ENCODE peak calls at places on chromosomes 12 and 14, in ten cellular contexts. R, A, Q, G, P, W, D, J, C and Z are unnamed samples.

GRCh38 chr12:34292736-34293625 is 270.7 kb downstream of the ALG10 start:
- DNase-seq in R (no peak), A (no peak), Q (no peak), G (no peak), P (peak; percentile 47), W (no peak), D (no peak), J (peak; percentile 1), C (no peak), Z (no peak)

GRCh38 chr14:20219033-20219432 is 4.5 kb upstream of the OR11H6 start:
- DNase-seq in R (no peak), A (no peak), Q (no peak), G (no peak), P (no peak), W (no peak), D (no peak), J (no peak), C (no peak), Z (no peak)

GRCh38 chr14:41457393-41457792 is 149.3 kb upstream of the LRFN5 start:
- DNase-seq in R (no peak), A (no peak), Q (no peak), G (no peak), P (no peak), W (no peak), D (no peak), J (no peak), C (no peak), Z (no peak)

GRCh38 chr12:57242691-57243454 is 8.1 kb downstream of the STAC3 start:
- DNase-seq in R (peak; percentile 83), A (peak; percentile 80), Q (peak; percentile 61), G (peak; percentile 89), P (peak; percentile 89), W (no peak), D (no peak), J (peak; percentile 72), C (peak; percentile 58), Z (peak; percentile 74)

GRCh38 chr12:11922361-11922760 is 148.4 kb upstream of the BCL2L14 start:
- DNase-seq in R (no peak), A (no peak), Q (no peak), G (no peak), P (no peak), W (no peak), D (no peak), J (no peak), C (no peak), Z (no peak)

GRCh38 chr14:79949906-79950305 is 261.4 kb downstream of the DIO2 start:
- DNase-seq in R (no peak), A (no peak), Q (no peak), G (no peak), P (no peak), W (no peak), D (no peak), J (no peak), C (no peak), Z (no peak)

GRCh38 chr14:73462078-73462715 is 3.9 kb upstream of the NUMB start:
- DNase-seq in R (peak; percentile 68), A (no peak), Q (no peak), G (no peak), P (no peak), W (no peak), D (peak; percentile 37), J (peak; percentile 88), C (no peak), Z (peak; percentile 66)

GRCh38 chr12:106248177-106248848 is 493 bp upstream of the CKAP4 start:
- DNase-seq in R (peak; percentile 60), A (peak; percentile 61), Q (no peak), G (no peak), P (no peak), W (no peak), D (peak; percentile 63), J (peak; percentile 69), C (no peak), Z (peak; percentile 81)

GRCh38 chr14:99615497-99616245 is 11.7 kb upstream of the CCDC85C start:
- DNase-seq in R (no peak), A (no peak), Q (no peak), G (no peak), P (no peak), W (no peak), D (no peak), J (no peak), C (no peak), Z (no peak)

GRCh38 chr12:46547421-46548340 is 175.1 kb upstream of the SLC38A2 start:
- DNase-seq in R (no peak), A (no peak), Q (no peak), G (no peak), P (no peak), W (no peak), D (no peak), J (no peak), C (no peak), Z (peak; percentile 26)

GRCh38 chr14:89977668-89978067 is 21.9 kb downstream of the TDP1 start:
- DNase-seq in R (no peak), A (no peak), Q (no peak), G (no peak), P (no peak), W (no peak), D (no peak), J (no peak), C (no peak), Z (no peak)

GRCh38 chr12:94012508-94013044 is 135.8 kb upstream of the PLXNC1 start:
- DNase-seq in R (no peak), A (no peak), Q (no peak), G (no peak), P (no peak), W (no peak), D (peak; percentile 36), J (no peak), C (no peak), Z (no peak)

GRCh38 chr14:56660677-56661389 is 81.2 kb downstream of the TMEM260 start:
- DNase-seq in R (no peak), A (no peak), Q (no peak), G (no peak), P (no peak), W (no peak), D (no peak), J (no peak), C (no peak), Z (no peak)

GRCh38 chr12:58372298-58372697 is 430.9 kb downstream of the ATP23 start:
- DNase-seq in R (no peak), A (peak; percentile 71), Q (no peak), G (no peak), P (no peak), W (no peak), D (no peak), J (no peak), C (no peak), Z (no peak)

GRCh38 chr12:123713398-123714301 is 1.5 kb downstream of the ATP6V0A2 start:
- DNase-seq in R (no peak), A (peak; percentile 21), Q (no peak), G (no peak), P (no peak), W (no peak), D (peak; percentile 12), J (peak; percentile 37), C (no peak), Z (peak; percentile 35)

GRCh38 chr12:108770269-108770829 is 39.0 kb upstream of the CORO1C start:
- DNase-seq in R (no peak), A (no peak), Q (no peak), G (no peak), P (no peak), W (no peak), D (no peak), J (no peak), C (no peak), Z (no peak)

GRCh38 chr12:108766294-108766693 is 35.0 kb upstream of the CORO1C start:
- DNase-seq in R (no peak), A (no peak), Q (no peak), G (no peak), P (no peak), W (no peak), D (no peak), J (no peak), C (no peak), Z (no peak)

GRCh38 chr12:108772247-108772646 is 40.9 kb upstream of the CORO1C start:
- DNase-seq in R (no peak), A (peak; percentile 85), Q (no peak), G (no peak), P (no peak), W (no peak), D (no peak), J (peak; percentile 49), C (no peak), Z (no peak)

GRCh38 chr12:108770963-108771362 is 39.6 kb upstream of the CORO1C start:
- DNase-seq in R (no peak), A (no peak), Q (no peak), G (no peak), P (no peak), W (no peak), D (no peak), J (no peak), C (no peak), Z (no peak)

GRCh38 chr12:108768591-108769500 is 37.5 kb upstream of the CORO1C start:
- DNase-seq in R (peak; percentile 43), A (peak; percentile 46), Q (no peak), G (peak; percentile 49), P (peak; percentile 87), W (no peak), D (no peak), J (peak; percentile 89), C (peak; percentile 7), Z (peak; percentile 34)
- H3K4me3 ChIP-seq in R (peak overlapping the region; percentile 14), A (peak overlapping the region; percentile 16), Q (no peak overlapping the region), G (peak overlapping the region; percentile 32), P (no peak overlapping the region), W (no peak overlapping the region), D (peak overlapping the region; percentile 19), J (peak overlapping the region; percentile 46), C (no peak overlapping the region), Z (peak overlapping the region; percentile 36)

GRCh38 chr14:102501751-102502315 is 7.7 kb downstream of the ANKRD9 start:
- DNase-seq in R (no peak), A (no peak), Q (no peak), G (no peak), P (no peak), W (no peak), D (no peak), J (no peak), C (no peak), Z (no peak)
- H3K4me3 ChIP-seq in R (no peak overlapping the region), A (no peak overlapping the region), Q (no peak overlapping the region), G (no peak overlapping the region), P (no peak overlapping the region), W (no peak overlapping the region), D (no peak overlapping the region), J (no peak overlapping the region), C (no peak overlapping the region), Z (no peak overlapping the region)

DNA sequence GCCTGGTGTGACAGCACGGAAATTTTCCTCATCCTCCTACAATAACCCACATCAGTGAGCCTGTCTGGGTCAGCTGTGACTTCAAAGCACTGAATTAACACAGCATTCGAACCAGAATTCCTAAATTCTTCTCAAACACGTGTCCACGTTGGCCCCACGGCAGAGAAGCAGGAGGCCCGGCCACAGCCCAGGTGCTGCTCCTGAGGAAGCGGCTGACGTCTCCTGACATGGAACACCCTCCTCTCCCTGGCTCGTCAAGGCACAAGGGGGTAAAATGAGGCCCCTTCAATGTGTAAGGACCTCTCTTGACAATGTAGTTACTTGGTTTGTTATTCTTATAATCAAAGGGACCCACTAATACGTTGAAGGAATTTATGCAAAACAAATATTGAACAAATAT is 156.3 kb upstream of the GSC start:
- DNase-seq in R (no peak), A (no peak), Q (no peak), G (no peak), P (peak; percentile 41), W (no peak), D (no peak), J (no peak), C (no peak), Z (no peak)
- H3K4me3 ChIP-seq in R (no peak overlapping the region), A (no peak overlapping the region), Q (no peak overlapping the region), G (no peak overlapping the region), P (no peak overlapping the region), W (no peak overlapping the region), D (no peak overlapping the region), J (no peak overlapping the region), C (no peak overlapping the region), Z (no peak overlapping the region)

GRCh38 chr12:122473543-122474323 is 27.0 kb downstream of the ZCCHC8 start:
- DNase-seq in R (no peak), A (peak; percentile 70), Q (no peak), G (no peak), P (no peak), W (no peak), D (peak; percentile 64), J (no peak), C (no peak), Z (no peak)
- H3K4me3 ChIP-seq in R (no peak overlapping the region), A (no peak overlapping the region), Q (no peak overlapping the region), G (no peak overlapping the region), P (no peak overlapping the region), W (no peak overlapping the region), D (no peak overlapping the region), J (no peak overlapping the region), C (no peak overlapping the region), Z (no peak overlapping the region)